ENCODE peak calls at places on chromosome 4, in nine cellular contexts. F, R, P, Q, B, X, I, N and K are unnamed samples.

GRCh38 chr4:186190456-186191265 is 706 bp upstream of the CYP4V2 start:
- DNase-seq in I (no peak), X (no peak), Q (peak), B (peak), N (no peak), P (peak), R (peak), F (peak), K (no peak)

GRCh38 chr4:56181140-56181950 is 205.9 kb downstream of the AASDH start:
- DNase-seq in R (no peak), P (peak), Q (no peak), N (no peak), X (no peak), I (no peak), F (no peak), B (peak), K (no peak)

GRCh38 chr4:181684310-181684709 is 558.9 kb upstream of the TENM3 start:
- DNase-seq in F (no peak), I (no peak), B (peak), N (no peak), X (no peak), Q (no peak), R (no peak), P (peak), K (peak)

GRCh38 chr4:110636231-110636676 is 13.4 kb upstream of the PITX2 start:
- DNase-seq in B (no peak), Q (peak), X (no peak), F (no peak), I (no peak), N (no peak), P (no peak), R (no peak), K (no peak)

GRCh38 chr4:27628609-27629008 is 768.0 kb downstream of the STIM2 start:
- DNase-seq in I (no peak), X (no peak), R (no peak), F (no peak), B (no peak), Q (no peak), P (no peak), N (no peak), K (no peak)

GRCh38 chr4:10278071-10278470 is 161.5 kb upstream of the WDR1 start:
- DNase-seq in P (no peak), F (no peak), B (no peak), R (no peak), X (no peak), I (no peak), Q (no peak), N (no peak), K (no peak)

GRCh38 chr4:38411092-38411491 is 252.9 kb upstream of the KLF3 start:
- DNase-seq in B (peak), I (no peak), P (no peak), N (no peak), R (no peak), F (peak), Q (no peak), X (no peak), K (no peak)

GRCh38 chr4:169941141-169941540 is 85.1 kb downstream of the MFAP3L start:
- DNase-seq in I (no peak), B (no peak), R (no peak), Q (no peak), X (no peak), F (no peak), N (no peak), P (no peak), K (no peak)

GRCh38 chr4:131459430-131460101 is 1689.5 kb upstream of the PCDH10 start:
- DNase-seq in I (no peak), N (no peak), R (no peak), X (no peak), B (no peak), F (peak), P (no peak), Q (peak), K (no peak)

GRCh38 chr4:20565075-20565721 is 135.1 kb upstream of the PACRGL start:
- DNase-seq in P (peak), R (no peak), B (peak), X (no peak), I (no peak), N (no peak), Q (no peak), F (no peak), K (peak)

GRCh38 chr4:158870282-158871049 is 101.6 kb downstream of the FNIP2 start:
- DNase-seq in N (no peak), R (no peak), X (no peak), Q (peak), I (no peak), B (no peak), P (no peak), F (no peak), K (no peak)

GRCh38 chr4:12943069-12943468 is 541.1 kb downstream of the RAB28 start:
- DNase-seq in B (no peak), N (no peak), Q (no peak), R (no peak), I (no peak), F (no peak), P (no peak), X (no peak), K (no peak)

GRCh38 chr4:14783011-14783877 is 219.0 kb upstream of the CPEB2 start:
- DNase-seq in F (peak), B (peak), Q (no peak), N (no peak), I (no peak), X (no peak), P (no peak), R (no peak), K (no peak)

GRCh38 chr4:7150083-7150635 is 42.2 kb upstream of the SORCS2 start:
- DNase-seq in Q (no peak), I (no peak), R (no peak), X (no peak), N (no peak), P (no peak), B (no peak), F (no peak), K (no peak)

GRCh38 chr4:100162027-100162685 is 28.1 kb downstream of the DDIT4L start:
- DNase-seq in B (no peak), P (no peak), R (no peak), Q (no peak), I (no peak), N (no peak), X (no peak), F (peak), K (no peak)

GRCh38 chr4:39308576-39308975 is 57.6 kb downstream of the RFC1 start:
- DNase-seq in B (peak), Q (no peak), F (no peak), I (no peak), R (no peak), P (no peak), X (no peak), N (no peak), K (no peak)

GRCh38 chr4:41256131-41256739 is 493 bp upstream of the UCHL1 start:
- DNase-seq in P (peak), B (peak), N (no peak), I (no peak), Q (peak), R (no peak), F (no peak), X (no peak), K (peak)

GRCh38 chr4:71732706-71733105 is 51.2 kb downstream of the GC start:
- DNase-seq in Q (peak), B (peak), P (peak), F (peak), N (no peak), R (no peak), I (no peak), X (no peak), K (peak)

GRCh38 chr4:113142351-113142750 is 92.9 kb downstream of the ANK2 start:
- DNase-seq in B (no peak), R (no peak), P (no peak), X (no peak), F (no peak), Q (no peak), I (no peak), N (no peak), K (no peak)

GRCh38 chr4:3287271-3287971 is 5.4 kb upstream of the RGS12 start:
- DNase-seq in N (no peak), Q (no peak), X (no peak), R (no peak), B (no peak), F (no peak), P (no peak), I (no peak), K (no peak)

GRCh38 chr4:152075253-152075928 is 314.6 kb upstream of the GATB start:
- DNase-seq in X (no peak), I (no peak), N (no peak), B (no peak), P (no peak), F (no peak), R (no peak), Q (no peak), K (no peak)

GRCh38 chr4:160238790-160239189 is 1135.9 kb downstream of the RAPGEF2 start:
- DNase-seq in F (no peak), B (no peak), N (no peak), Q (no peak), I (no peak), R (no peak), P (no peak), X (no peak), K (no peak)

GRCh38 chr4:3613980-3614730 is 81.9 kb upstream of the LRPAP1 start:
- DNase-seq in B (no peak), N (no peak), R (peak), F (no peak), X (no peak), P (peak), Q (no peak), I (no peak), K (no peak)

GRCh38 chr4:31701256-31701655 is 981.1 kb downstream of the PCDH7 start:
- DNase-seq in F (no peak), P (no peak), N (no peak), R (no peak), I (no peak), X (no peak), B (no peak), Q (no peak), K (no peak)

GRCh38 chr4:306551-306961 is 1.3 kb upstream of the ZNF732 start:
- DNase-seq in B (no peak), R (no peak), P (no peak), I (no peak), X (no peak), F (no peak), Q (no peak), N (no peak), K (no peak)

GRCh38 chr4:173307778-173308177 is 26.4 kb downstream of the HMGB2 start:
- DNase-seq in F (no peak), P (no peak), Q (no peak), R (no peak), N (no peak), B (no peak), I (no peak), X (no peak), K (no peak)

GRCh38 chr4:158314756-158315487 is 104.6 kb downstream of the TMEM144 start:
- DNase-seq in P (peak), Q (no peak), X (no peak), F (no peak), I (no peak), B (peak), N (no peak), R (no peak), K (peak)

GRCh38 chr4:6771229-6771671 is 11.3 kb upstream of the KIAA0232 start:
- DNase-seq in X (no peak), Q (no peak), P (peak), R (no peak), I (peak), B (peak), F (no peak), N (peak), K (no peak)

DNA sequence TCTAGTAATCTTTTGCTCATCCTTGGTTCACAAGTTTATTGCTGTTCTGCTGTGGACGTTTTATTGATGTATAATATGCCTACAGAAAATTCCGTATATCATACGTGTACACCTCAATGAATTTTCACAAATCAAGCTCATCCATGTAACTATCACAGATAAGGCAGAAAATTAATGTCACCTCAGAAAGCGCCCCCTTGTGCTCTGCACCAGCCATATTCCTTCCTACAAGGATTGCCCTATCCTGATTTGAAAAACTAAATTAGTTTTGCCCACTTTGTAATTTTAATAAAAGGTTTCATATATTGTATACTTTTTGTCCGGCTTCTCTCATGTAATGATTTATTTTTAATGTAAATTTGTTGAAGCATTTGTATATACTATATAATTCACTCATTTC is 390.8 kb downstream of the ADGRL3 start:
- DNase-seq in N (no peak), B (no peak), R (no peak), Q (peak), I (no peak), F (no peak), P (no peak), X (no peak), K (no peak)
- TF ChIP-seq CTCF in N (no peak), B (peak), R (no peak), Q (peak), I (no peak), F (peak), P (peak), X (no peak), K (peak)

GRCh38 chr4:123830920-123831319 is 434.3 kb downstream of the SPRY1 start:
- DNase-seq in P (no peak), Q (no peak), B (no peak), R (no peak), X (no peak), I (no peak), N (no peak), F (no peak), K (no peak)

GRCh38 chr4:123835852-123836251 is 439.3 kb downstream of the SPRY1 start:
- DNase-seq in P (no peak), R (no peak), Q (no peak), X (no peak), B (no peak), I (no peak), F (no peak), N (no peak), K (no peak)

GRCh38 chr4:123833156-123833555 is 436.6 kb downstream of the SPRY1 start:
- DNase-seq in P (no peak), B (peak), I (no peak), N (no peak), R (no peak), X (no peak), F (no peak), Q (no peak), K (peak)

GRCh38 chr4:123836919-123837605 is 440.5 kb downstream of the SPRY1 start:
- DNase-seq in R (no peak), P (no peak), N (no peak), X (no peak), I (no peak), B (peak), F (peak), Q (no peak), K (no peak)

GRCh38 chr4:123832173-123833026 is 435.8 kb downstream of the SPRY1 start:
- DNase-seq in P (peak), B (peak), F (no peak), Q (no peak), N (no peak), R (no peak), X (peak), I (peak), K (peak)
- H3K27ac ChIP-seq in P (peak), B (peak), F (no peak), Q (no peak), N (no peak), R (peak), X (peak), I (peak), K (peak)

DNA sequence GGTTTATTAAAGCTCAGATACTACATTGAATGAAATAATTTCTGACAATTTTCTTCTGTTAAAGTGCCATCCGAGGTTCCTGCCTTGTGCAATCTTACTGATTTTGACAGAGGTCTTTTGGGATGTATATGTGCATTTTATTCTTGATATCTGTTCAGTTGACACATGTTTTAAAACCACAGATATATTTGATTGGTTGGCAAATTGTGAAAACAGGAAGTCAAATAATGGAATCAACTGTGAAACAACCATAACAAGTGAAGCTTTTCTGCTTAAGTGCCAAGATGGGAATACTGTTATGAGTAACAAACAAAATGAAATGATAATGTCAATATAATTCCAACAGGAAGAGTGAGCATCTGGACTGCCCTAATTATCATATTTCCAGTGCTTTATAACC is 85.0 kb upstream of the TET2 start:
- DNase-seq in P (no peak), B (no peak), F (no peak), R (no peak), Q (no peak), I (no peak), X (no peak), N (no peak), K (no peak)
- H3K4me3 ChIP-seq in P (no peak), B (no peak), F (peak), R (no peak), Q (no peak), I (no peak), X (no peak), N (no peak), K (no peak)

DNA sequence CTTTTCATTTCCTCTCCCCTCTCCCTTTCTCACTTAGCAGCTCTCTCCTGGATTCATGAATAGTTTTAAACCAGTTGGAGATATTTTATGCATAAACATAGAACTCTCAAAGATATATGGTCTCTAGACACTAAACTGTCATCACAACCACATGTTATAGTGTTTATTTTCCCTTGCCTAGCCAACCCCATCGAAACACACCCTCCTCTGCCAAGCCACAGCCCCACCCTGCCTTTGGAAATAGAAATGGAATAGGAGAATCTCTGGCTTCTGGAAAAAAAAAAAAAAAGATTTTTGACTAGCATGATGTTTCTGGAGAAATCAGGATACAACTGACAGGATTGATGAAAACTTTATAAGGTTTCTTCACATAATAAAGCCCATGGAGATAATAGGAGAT is 64.8 kb upstream of the RBPJ start:
- DNase-seq in R (no peak), B (peak), F (no peak), Q (no peak), N (no peak), P (no peak), I (no peak), X (no peak), K (no peak)
- TF ChIP-seq CTCF in R (no peak), B (no peak), F (no peak), Q (no peak), N (no peak), P (no peak), I (no peak), X (no peak), K (no peak)

GRCh38 chr4:108902769-108903168 is 139.9 kb upstream of the ETNPPL start:
- DNase-seq in R (no peak), I (no peak), F (peak), Q (no peak), B (no peak), X (no peak), N (no peak), P (no peak), K (no peak)
- H3K27ac ChIP-seq in R (no peak), I (no peak), F (no peak), Q (no peak), B (no peak), X (no peak), N (no peak), P (no peak), K (no peak)

GRCh38 chr4:102761902-102762301 is 1.1 kb upstream of the MANBA start:
- DNase-seq in F (no peak), I (no peak), P (no peak), N (no peak), Q (peak), R (no peak), X (no peak), B (no peak), K (no peak)
- H3K4me3 ChIP-seq in F (peak), I (peak), P (no peak), N (no peak), Q (peak), R (peak), X (no peak), B (peak), K (no peak)

GRCh38 chr4:24425868-24426267 is 158.5 kb downstream of the DHX15 start:
- DNase-seq in Q (no peak), B (no peak), R (no peak), I (no peak), F (no peak), N (no peak), X (no peak), P (no peak), K (no peak)

GRCh38 chr4:24423670-24424069 is 160.7 kb downstream of the DHX15 start:
- DNase-seq in F (no peak), I (no peak), R (no peak), B (no peak), Q (no peak), X (no peak), N (no peak), P (no peak), K (no peak)

GRCh38 chr4:24419147-24420034 is 165.0 kb downstream of the DHX15 start:
- DNase-seq in X (peak), Q (peak), R (peak), F (peak), P (peak), I (no peak), B (peak), N (peak), K (peak)

GRCh38 chr4:24417206-24417605 is 167.1 kb downstream of the DHX15 start:
- DNase-seq in X (no peak), N (no peak), I (no peak), Q (no peak), F (no peak), R (no peak), P (peak), B (no peak), K (no peak)

GRCh38 chr4:24422644-24423043 is 161.7 kb downstream of the DHX15 start:
- DNase-seq in X (no peak), I (no peak), P (no peak), F (no peak), R (no peak), Q (no peak), N (no peak), B (no peak), K (no peak)
- TF ChIP-seq CTCF in X (no peak), I (no peak), P (no peak), F (no peak), R (no peak), Q (no peak), N (no peak), B (no peak), K (no peak)

DNA sequence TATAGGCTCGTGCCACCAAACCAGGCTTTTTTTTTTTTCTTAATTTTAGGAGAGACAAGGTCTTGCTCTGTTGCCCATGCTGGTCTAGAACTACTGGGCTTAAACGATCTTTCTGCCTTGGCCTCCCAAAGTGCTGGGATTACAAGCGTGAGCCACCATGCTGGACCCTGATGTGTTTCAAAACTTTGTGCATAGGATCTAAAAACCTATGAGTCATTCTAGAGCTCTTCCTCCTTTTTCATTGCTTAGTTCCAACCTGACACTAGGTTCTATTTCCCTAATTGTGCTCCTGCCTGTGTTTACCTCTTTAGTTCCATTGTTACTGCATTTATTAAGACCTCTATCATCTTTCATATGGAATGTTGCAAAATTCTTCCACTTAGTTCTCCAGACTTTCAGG is 57.3 kb downstream of the HPGD start:
- DNase-seq in B (no peak), P (no peak), X (no peak), Q (no peak), R (no peak), I (no peak), F (no peak), N (no peak), K (no peak)
- H3K27ac ChIP-seq in B (no peak), P (no peak), X (no peak), Q (no peak), R (no peak), I (no peak), F (no peak), N (no peak), K (no peak)